ENCODE peak calls at places on chromosomes 7 and 10, in seven cellular contexts. Q is AG10803; P is ascending aorta; V is effector memory CD4-positive, alpha-beta T cell; L is Panc1; A is GM12865; S is ovary. F is an unnamed sample.

GRCh38 chr7:47520408-47520807 is 61.5 kb downstream of the TNS3 start:
- DNase-seq in Q (peak), P (peak), V (no peak), L (no peak), A (no peak), S (peak), F (no peak)

GRCh38 chr10:58266826-58267712 is 625 bp downstream of the IPMK start:
- DNase-seq in Q (peak), P (peak), V (peak), L (peak), A (peak), S (peak), F (peak)

GRCh38 chr10:36168777-36169176 is 526.7 kb upstream of the FZD8 start:
- DNase-seq in Q (no peak), P (no peak), V (no peak), L (no peak), A (no peak), S (no peak), F (no peak)

GRCh38 chr7:42103456-42103855 is 133.6 kb downstream of the GLI3 start:
- DNase-seq in Q (no peak), P (no peak), V (no peak), L (no peak), A (no peak), S (no peak), F (no peak)

GRCh38 chr7:124907490-124907889 is 22.1 kb downstream of the POT1 start:
- DNase-seq in Q (no peak), P (no peak), V (no peak), L (no peak), A (no peak), S (no peak), F (no peak)

GRCh38 chr7:55161154-55161687 is 142.4 kb downstream of the EGFR start:
- DNase-seq in Q (no peak), P (no peak), V (no peak), L (no peak), A (no peak), S (no peak), F (no peak)

GRCh38 chr10:78299861-78300453 is 266.3 kb downstream of the RPS24 start:
- DNase-seq in Q (no peak), P (peak), V (no peak), L (no peak), A (no peak), S (no peak), F (no peak)

GRCh38 chr10:58201704-58202103 is 66.0 kb downstream of the IPMK start:
- DNase-seq in Q (no peak), P (no peak), V (no peak), L (no peak), A (peak), S (no peak), F (no peak)

GRCh38 chr7:28686418-28686800 is 271.7 kb downstream of the TRIL start:
- DNase-seq in Q (peak), P (peak), V (no peak), L (peak), A (no peak), S (no peak), F (no peak)

GRCh38 chr7:155258233-155258575 is 39.5 kb upstream of the INSIG1 start:
- DNase-seq in Q (peak), P (peak), V (no peak), L (no peak), A (no peak), S (no peak), F (no peak)

GRCh38 chr7:55205124-55205955 is 159.8 kb upstream of the LANCL2 start:
- DNase-seq in Q (no peak), P (no peak), V (no peak), L (no peak), A (no peak), S (no peak), F (no peak)

GRCh38 chr7:151491859-151492258 is 27.8 kb downstream of the RHEB start:
- DNase-seq in Q (peak), P (no peak), V (no peak), L (peak), A (no peak), S (no peak), F (no peak)

GRCh38 chr7:100607111-100607510 is 4.9 kb downstream of the PCOLCE start:
- DNase-seq in Q (no peak), P (no peak), V (no peak), L (no peak), A (no peak), S (no peak), F (no peak)

GRCh38 chr7:153524070-153524601 is 528.1 kb upstream of the DPP6 start:
- DNase-seq in Q (no peak), P (no peak), V (no peak), L (no peak), A (no peak), S (no peak), F (no peak)

GRCh38 chr10:69890065-69890831 is 88.5 kb downstream of the COL13A1 start:
- DNase-seq in Q (no peak), P (no peak), V (no peak), L (no peak), A (no peak), S (no peak), F (no peak)

GRCh38 chr7:129952653-129953560 is at the start of gene UBE2H:
- DNase-seq in Q (peak), P (peak), V (peak), L (peak), A (peak), S (peak), F (peak)

GRCh38 chr7:21965318-21965717 is 19.6 kb upstream of the CDCA7L start:
- DNase-seq in Q (no peak), P (no peak), V (no peak), L (no peak), A (no peak), S (no peak), F (no peak)

GRCh38 chr7:77338883-77339629 is 77.1 kb downstream of the GSAP start:
- DNase-seq in Q (peak), P (no peak), V (no peak), L (no peak), A (no peak), S (no peak), F (no peak)

GRCh38 chr7:128458956-128459355 is 3.3 kb downstream of the HILPDA start:
- DNase-seq in Q (no peak), P (no peak), V (no peak), L (no peak), A (peak), S (no peak), F (no peak)

DNA sequence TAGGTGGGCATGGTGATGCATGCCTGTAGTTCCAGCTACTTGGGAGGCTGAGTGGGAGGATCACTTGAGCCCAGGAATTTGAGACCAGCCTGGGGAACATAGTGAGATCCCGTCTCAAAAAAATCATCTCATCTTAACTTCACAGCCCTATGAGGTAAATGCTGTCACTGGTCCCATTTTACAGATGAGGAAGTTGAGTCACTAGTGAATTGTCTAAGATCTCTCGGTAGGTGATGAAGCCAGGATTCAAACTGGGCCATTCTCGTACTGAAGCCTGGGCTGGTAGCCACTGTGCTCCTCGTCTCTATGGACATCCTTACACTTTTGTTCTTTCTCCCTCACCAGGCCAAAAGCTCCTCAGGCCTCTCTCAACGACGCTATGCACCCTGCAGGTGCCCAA is 6.4 kb downstream of the SLIT1 start:
- DNase-seq in Q (no peak), P (no peak), V (no peak), L (no peak), A (no peak), S (no peak), F (no peak)
- H3K4me3 ChIP-seq in Q (no peak), P (no peak), V (no peak), L (no peak), A (no peak), S (no peak), F (no peak)

GRCh38 chr10:109924947-109925620 is 1.8 kb upstream of the XPNPEP1 start:
- DNase-seq in Q (no peak), P (no peak), V (no peak), L (no peak), A (no peak), S (no peak), F (no peak)

GRCh38 chr10:109920011-109920410 is 3.3 kb downstream of the XPNPEP1 start:
- DNase-seq in Q (no peak), P (no peak), V (peak), L (no peak), A (no peak), S (no peak), F (no peak)

GRCh38 chr10:109924100-109924499 is 789 bp upstream of the XPNPEP1 start:
- DNase-seq in Q (no peak), P (no peak), V (no peak), L (no peak), A (no peak), S (no peak), F (no peak)

GRCh38 chr10:109922976-109923921 is at the start of gene XPNPEP1:
- DNase-seq in Q (peak), P (peak), V (peak), L (no peak), A (peak), S (peak), F (peak)

DNA sequence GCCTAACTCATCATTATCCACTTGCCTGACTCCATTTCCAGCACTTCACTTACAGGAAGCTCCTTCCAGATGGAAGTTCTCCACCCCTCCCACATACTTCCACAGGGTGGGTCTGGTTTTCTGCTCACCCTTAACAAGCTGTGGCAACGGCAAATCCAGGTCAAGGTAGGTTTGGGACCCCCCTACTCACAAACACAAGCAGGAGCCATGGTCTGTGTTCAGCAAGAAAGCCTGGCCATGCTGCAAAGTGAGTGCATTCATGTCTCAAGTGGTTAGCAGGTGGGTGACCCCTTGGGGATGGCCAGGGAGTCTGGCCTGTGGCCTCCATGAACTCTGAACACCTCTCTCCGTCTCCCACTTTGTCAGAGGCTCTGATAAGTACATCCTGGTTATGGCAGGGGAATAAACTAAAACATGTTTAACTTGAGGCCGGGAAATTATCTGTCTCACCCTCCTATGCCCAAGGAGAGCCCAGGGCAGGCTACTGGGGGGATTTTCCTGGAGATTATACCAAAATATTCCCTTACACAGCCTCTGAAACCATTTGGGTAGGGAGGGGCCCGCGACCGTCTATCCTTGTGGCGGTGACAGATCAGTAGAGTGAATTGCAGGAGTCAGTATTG is 847 bp downstream of the XPNPEP1 start:
- DNase-seq in Q (no peak), P (no peak), V (no peak), L (no peak), A (no peak), S (no peak), F (no peak)
- H3K4me3 ChIP-seq in Q (peak), P (peak), V (peak), L (peak), A (peak), S (peak), F (peak)

DNA sequence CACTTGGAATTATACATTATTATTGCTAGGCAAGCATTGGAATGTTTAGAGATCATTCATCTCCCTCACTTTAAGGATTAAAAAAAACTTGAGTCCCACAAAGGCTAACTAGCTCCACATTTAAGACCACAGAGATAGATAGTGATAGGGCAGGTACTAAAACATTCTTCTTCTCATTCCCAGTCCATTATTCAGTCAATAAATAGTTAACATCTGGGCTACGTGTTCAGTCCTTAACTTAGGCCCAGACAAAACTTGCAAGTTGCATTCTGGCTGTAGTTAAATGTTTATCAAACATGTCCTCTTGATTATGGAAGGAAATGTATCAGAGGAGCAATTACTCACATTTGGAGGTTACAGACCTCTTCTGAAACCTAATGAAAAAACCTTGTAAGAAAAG is 2.4 kb downstream of the GNG11 start:
- DNase-seq in Q (peak), P (no peak), V (no peak), L (no peak), A (no peak), S (no peak), F (no peak)
- H3K4me3 ChIP-seq in Q (peak), P (peak), V (no peak), L (no peak), A (no peak), S (peak), F (peak)

GRCh38 chr7:150447966-150448788 is 2.3 kb upstream of the GIMAP8 start:
- DNase-seq in Q (no peak), P (no peak), V (no peak), L (no peak), A (peak), S (no peak), F (no peak)
- H3K4me3 ChIP-seq in Q (no peak), P (no peak), V (peak), L (no peak), A (no peak), S (no peak), F (no peak)